ENCODE peak calls at places on chromosomes 2 and 18, in six cellular contexts. D is right cardiac atrium, K is lung, Q is left ventricle myocardium inferior, Z is pancreas, P is heart left ventricle. F is an unnamed sample.
A peak's percentile ranks its signal among the peaks of the same experiment; 100 is the strongest.

GRCh38 chr2:29033172-29033571 is 41.2 kb downstream of the PCARE start:
- DNase-seq in D (no peak), K (no peak), Q (no peak), Z (no peak), P (no peak), F (no peak)

GRCh38 chr2:29249666-29250253 is 134.5 kb downstream of the CLIP4 start:
- DNase-seq in D (no peak), K (no peak), Q (no peak), Z (no peak), P (no peak), F (no peak)

GRCh38 chr18:10057808-10058791 is 144.3 kb downstream of the VAPA start:
- DNase-seq in D (no peak), K (no peak), Q (no peak), Z (no peak), P (no peak), F (peak; percentile 12)

GRCh38 chr18:5890261-5890605 is 5.1 kb downstream of the TMEM200C start:
- DNase-seq in D (no peak), K (no peak), Q (no peak), Z (no peak), P (peak; percentile 51), F (no peak)

GRCh38 chr2:42385225-42385624 is 24.2 kb upstream of the COX7A2L start:
- DNase-seq in D (no peak), K (no peak), Q (no peak), Z (no peak), P (no peak), F (no peak)

GRCh38 chr2:112839407-112840067 is 3.0 kb upstream of the IL1B start:
- DNase-seq in D (no peak), K (no peak), Q (no peak), Z (no peak), P (no peak), F (no peak)

GRCh38 chr18:905948-906415 is 1.3 kb downstream of the ADCYAP1 start:
- DNase-seq in D (no peak), K (no peak), Q (no peak), Z (peak; percentile 13), P (no peak), F (no peak)

GRCh38 chr18:47809420-47809819 is 121.0 kb downstream of the SMAD2 start:
- DNase-seq in D (no peak), K (no peak), Q (no peak), Z (no peak), P (no peak), F (no peak)

GRCh38 chr2:551621-552020 is 125.6 kb downstream of the TMEM18 start:
- DNase-seq in D (no peak), K (no peak), Q (no peak), Z (no peak), P (peak; percentile 41), F (no peak)

GRCh38 chr2:105929506-105929905 is 184.8 kb downstream of the NCK2 start:
- DNase-seq in D (no peak), K (no peak), Q (no peak), Z (no peak), P (no peak), F (no peak)

GRCh38 chr18:59994357-59994756 is 94.6 kb downstream of the PMAIP1 start:
- DNase-seq in D (no peak), K (no peak), Q (no peak), Z (no peak), P (no peak), F (no peak)

GRCh38 chr2:54704688-54705605 is 18.5 kb upstream of the EML6 start:
- DNase-seq in D (no peak), K (no peak), Q (no peak), Z (no peak), P (no peak), F (no peak)

GRCh38 chr2:23769364-23769763 is 157.6 kb downstream of the ATAD2B start:
- DNase-seq in D (no peak), K (no peak), Q (no peak), Z (no peak), P (no peak), F (no peak)

GRCh38 chr2:158100411-158100810 is 1.3 kb upstream of the UPP2 start:
- DNase-seq in D (no peak), K (no peak), Q (no peak), Z (no peak), P (no peak), F (no peak)

GRCh38 chr2:176115883-176116813 is at the start of gene HOXD10:
- DNase-seq in D (no peak), K (no peak), Q (no peak), Z (no peak), P (no peak), F (no peak)

GRCh38 chr2:241903121-241904010 is 33.8 kb downstream of the RTP5 start:
- DNase-seq in D (no peak), K (no peak), Q (no peak), Z (peak; percentile 52), P (no peak), F (no peak)

GRCh38 chr2:46632349-46632748 is 153.0 kb downstream of the TMEM247 start:
- DNase-seq in D (no peak), K (no peak), Q (no peak), Z (no peak), P (no peak), F (no peak)

GRCh38 chr2:103121106-103121505 is 359.3 kb downstream of the TMEM182 start:
- DNase-seq in D (no peak), K (no peak), Q (no peak), Z (no peak), P (no peak), F (no peak)

GRCh38 chr2:181440919-181441318 is 16.3 kb upstream of the ITGA4 start:
- DNase-seq in D (no peak), K (no peak), Q (no peak), Z (no peak), P (no peak), F (no peak)

GRCh38 chr2:100676346-100676745 is 113.6 kb downstream of the PDCL3 start:
- DNase-seq in D (no peak), K (no peak), Q (no peak), Z (no peak), P (no peak), F (no peak)

GRCh38 chr18:35661483-35662146 is 80.1 kb downstream of the GALNT1 start:
- DNase-seq in D (no peak), K (no peak), Q (no peak), Z (no peak), P (no peak), F (no peak)

GRCh38 chr2:5070257-5070656 is 621.9 kb upstream of the SOX11 start:
- DNase-seq in D (no peak), K (no peak), Q (no peak), Z (no peak), P (no peak), F (no peak)

GRCh38 chr2:9654429-9655100 is 23.8 kb upstream of the YWHAQ start:
- DNase-seq in D (no peak), K (no peak), Q (no peak), Z (no peak), P (no peak), F (no peak)

GRCh38 chr2:219448099-219448775 is 13.6 kb downstream of the SPEG start:
- DNase-seq in D (no peak), K (no peak), Q (no peak), Z (no peak), P (no peak), F (no peak)

GRCh38 chr18:33470229-33470628 is 29.7 kb upstream of the CCDC178 start:
- DNase-seq in D (no peak), K (no peak), Q (no peak), Z (no peak), P (no peak), F (no peak)

GRCh38 chr2:179580378-179581146 is 280.9 kb downstream of the ZNF385B start:
- DNase-seq in D (peak; percentile 63), K (no peak), Q (peak; percentile 39), Z (no peak), P (no peak), F (no peak)

GRCh38 chr2:239593965-239594771 is 193.3 kb upstream of the HDAC4 start:
- DNase-seq in D (peak; percentile 24), K (no peak), Q (no peak), Z (no peak), P (peak; percentile 41), F (peak; percentile 5)

GRCh38 chr18:13580351-13580750 is 146.0 kb downstream of the FAM210A start:
- DNase-seq in D (no peak), K (no peak), Q (no peak), Z (no peak), P (no peak), F (no peak)
- H3K27ac ChIP-seq in D (no peak overlapping the region), K (no peak overlapping the region), Q (peak overlapping the region; percentile 22), Z (no peak overlapping the region), P (peak overlapping the region; percentile 56), F (no peak overlapping the region)

GRCh38 chr2:60552851-60553495 is 481 bp downstream of the BCL11A start:
- DNase-seq in D (peak; percentile 37), K (no peak), Q (no peak), Z (no peak), P (no peak), F (no peak)
- H3K27ac ChIP-seq in D (no peak overlapping the region), K (peak overlapping the region; percentile 74), Q (peak overlapping the region; percentile 87), Z (peak overlapping the region; percentile 92), P (peak overlapping the region; percentile 32), F (no peak overlapping the region)

GRCh38 chr18:13370995-13371625 is 152.6 kb downstream of the LDLRAD4 start:
- DNase-seq in D (no peak), K (no peak), Q (no peak), Z (no peak), P (no peak), F (no peak)

GRCh38 chr18:13368080-13368813 is 149.7 kb downstream of the LDLRAD4 start:
- DNase-seq in D (no peak), K (no peak), Q (no peak), Z (no peak), P (no peak), F (no peak)

GRCh38 chr18:13369353-13369752 is 150.8 kb downstream of the LDLRAD4 start:
- DNase-seq in D (no peak), K (no peak), Q (no peak), Z (no peak), P (no peak), F (no peak)

GRCh38 chr18:13371689-13372404 is 153.3 kb downstream of the LDLRAD4 start:
- DNase-seq in D (no peak), K (no peak), Q (no peak), Z (no peak), P (no peak), F (no peak)

DNA sequence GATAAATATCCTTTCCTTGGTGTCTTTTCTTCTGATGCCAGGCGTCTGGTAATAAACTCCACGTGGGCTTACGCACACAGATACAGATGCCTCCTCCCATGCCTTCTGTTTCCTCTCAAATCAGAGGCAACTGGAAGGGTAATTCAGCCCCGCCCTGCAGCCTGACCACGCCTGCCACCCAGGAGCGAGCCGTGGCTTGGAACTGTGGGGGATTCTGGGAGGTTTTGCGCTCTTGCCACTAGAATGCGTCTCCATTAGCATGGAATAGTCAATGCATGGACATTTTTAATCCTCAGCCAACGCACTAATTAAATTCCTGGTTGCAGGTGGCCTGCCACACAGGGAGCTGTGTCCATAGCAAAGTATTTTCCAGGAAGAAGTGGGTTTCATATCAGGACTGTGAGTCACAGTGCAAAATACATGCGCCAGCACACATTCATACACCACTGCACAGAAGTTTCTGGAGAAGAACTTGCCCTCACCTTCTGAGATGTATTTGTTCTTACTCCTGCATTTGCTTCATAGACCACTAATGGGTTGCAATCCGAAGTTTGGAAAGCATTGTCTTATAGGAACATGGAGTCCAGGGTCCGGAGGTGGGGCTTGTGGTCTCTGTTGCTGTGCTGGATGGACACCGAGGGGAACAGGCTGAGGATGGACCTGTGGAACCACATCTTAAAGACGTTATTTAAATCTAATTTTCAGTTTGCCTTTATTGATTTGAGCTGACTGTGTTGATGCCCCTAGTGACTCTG is 151.4 kb downstream of the LDLRAD4 start:
- DNase-seq in D (no peak), K (no peak), Q (no peak), Z (no peak), P (no peak), F (no peak)
- H3K27ac ChIP-seq in D (no peak overlapping the region), K (no peak overlapping the region), Q (no peak overlapping the region), Z (no peak overlapping the region), P (no peak overlapping the region), F (no peak overlapping the region)

GRCh38 chr2:44186800-44187199 is 18.1 kb downstream of the PPM1B start:
- DNase-seq in D (no peak), K (no peak), Q (no peak), Z (no peak), P (no peak), F (no peak)
- H3K27ac ChIP-seq in D (no peak overlapping the region), K (no peak overlapping the region), Q (no peak overlapping the region), Z (no peak overlapping the region), P (peak overlapping the region; percentile 17), F (no peak overlapping the region)